ENCODE peak calls at places on chromosome 7, in five cellular contexts. Y is HT-29, T is HS-5, K is epithelial cell of esophagus, X is esophagus squamous epithelium. E is an unnamed sample.

GRCh38 chr7:17300012-17300411 is 1.6 kb downstream of the AHR start:
- DNase-seq in T (no peak), X (no peak), K (no peak), Y (peak), E (no peak)

GRCh38 chr7:138001529-138002095 is at the start of gene CREB3L2:
- DNase-seq in K (peak), T (no peak), X (peak), Y (no peak), E (no peak)

GRCh38 chr7:40805361-40805760 is 670.6 kb downstream of the SUGCT start:
- DNase-seq in Y (no peak), K (no peak), X (no peak), T (no peak), E (no peak)

GRCh38 chr7:15977663-15978062 is 291.2 kb upstream of the MEOX2 start:
- DNase-seq in X (no peak), K (peak), Y (no peak), T (peak), E (no peak)

GRCh38 chr7:72030994-72031667 is 381.0 kb downstream of the CALN1 start:
- DNase-seq in X (no peak), Y (no peak), K (no peak), T (no peak), E (no peak)

GRCh38 chr7:74126220-74126880 is 42.7 kb downstream of the LIMK1 start:
- DNase-seq in Y (no peak), X (no peak), K (no peak), T (no peak), E (no peak)

GRCh38 chr7:44449531-44449930 is 40.9 kb downstream of the NUDCD3 start:
- DNase-seq in Y (no peak), T (no peak), K (no peak), X (no peak), E (no peak)

GRCh38 chr7:102321351-102322201 is 34.7 kb downstream of the SPDYE6 start:
- DNase-seq in K (peak), T (no peak), Y (no peak), X (no peak), E (no peak)